ENCODE peak calls at places on chromosomes 7 and 10, in nine cellular contexts. H, L, M, B, Q, V, T, N and O are unnamed samples.

GRCh38 chr7:158494162-158494586 is 93.4 kb downstream of the PTPRN2 start:
- DNase-seq in H (no peak), L (no peak), M (peak), B (no peak), Q (no peak), V (no peak), T (no peak), N (no peak), O (no peak)

GRCh38 chr10:117261501-117261900 is 20.6 kb downstream of the SLC18A2 start:
- DNase-seq in H (no peak), L (no peak), M (no peak), B (no peak), Q (no peak), V (no peak), T (no peak), N (no peak), O (no peak)

GRCh38 chr10:132054564-132054963 is 11.2 kb upstream of the JAKMIP3 start:
- DNase-seq in H (no peak), L (no peak), M (peak), B (peak), Q (no peak), V (no peak), T (peak), N (no peak), O (no peak)

GRCh38 chr10:12144538-12144937 is 15.1 kb downstream of the SEC61A2 start:
- DNase-seq in H (no peak), L (no peak), M (no peak), B (no peak), Q (no peak), V (no peak), T (no peak), N (no peak), O (no peak)

GRCh38 chr7:28754027-28754426 is 204.1 kb downstream of the TRIL start:
- DNase-seq in H (no peak), L (peak), M (peak), B (no peak), Q (no peak), V (peak), T (no peak), N (no peak), O (no peak)

GRCh38 chr10:11750420-11750819 is 8.2 kb downstream of the ECHDC3 start:
- DNase-seq in H (no peak), L (no peak), M (no peak), B (no peak), Q (no peak), V (no peak), T (no peak), N (no peak), O (no peak)

GRCh38 chr10:72068901-72069446 is 19.4 kb downstream of the SPOCK2 start:
- DNase-seq in H (no peak), L (no peak), M (no peak), B (peak), Q (no peak), V (no peak), T (no peak), N (no peak), O (no peak)

GRCh38 chr7:80833289-80834104 is 85.4 kb downstream of the SEMA3C start:
- DNase-seq in H (no peak), L (no peak), M (no peak), B (no peak), Q (no peak), V (peak), T (no peak), N (no peak), O (no peak)

GRCh38 chr7:159149488-159149887 is 4.8 kb upstream of the VIPR2 start:
- DNase-seq in H (no peak), L (no peak), M (no peak), B (no peak), Q (no peak), V (no peak), T (no peak), N (no peak), O (no peak)

GRCh38 chr7:128404826-128405344 is 4.9 kb downstream of the IMPDH1 start:
- DNase-seq in H (no peak), L (no peak), M (no peak), B (no peak), Q (no peak), V (peak), T (no peak), N (no peak), O (no peak)

GRCh38 chr7:107122483-107122882 is 46.3 kb upstream of the HBP1 start:
- DNase-seq in H (no peak), L (no peak), M (no peak), B (no peak), Q (no peak), V (peak), T (no peak), N (no peak), O (no peak)

GRCh38 chr7:137032436-137032835 is 164.0 kb downstream of the CHRM2 start:
- DNase-seq in H (no peak), L (no peak), M (no peak), B (no peak), Q (no peak), V (peak), T (no peak), N (no peak), O (no peak)

GRCh38 chr7:7449055-7449454 is 86.6 kb downstream of the COL28A1 start:
- DNase-seq in H (no peak), L (no peak), M (no peak), B (no peak), Q (no peak), V (no peak), T (no peak), N (no peak), O (no peak)

GRCh38 chr7:35267372-35267771 is 13.5 kb upstream of the TBX20 start:
- DNase-seq in H (no peak), L (no peak), M (no peak), B (no peak), Q (no peak), V (no peak), T (no peak), N (no peak), O (no peak)

GRCh38 chr10:89351402-89352038 is 23.7 kb downstream of the IFIT3 start:
- DNase-seq in H (no peak), L (no peak), M (no peak), B (no peak), Q (no peak), V (peak), T (no peak), N (no peak), O (no peak)

GRCh38 chr7:103821105-103821504 is 168.4 kb downstream of the RELN start:
- DNase-seq in H (no peak), L (no peak), M (no peak), B (no peak), Q (no peak), V (no peak), T (no peak), N (no peak), O (no peak)

GRCh38 chr10:111430070-111430469 is 353.2 kb downstream of the ADRA2A start:
- DNase-seq in H (no peak), L (peak), M (no peak), B (no peak), Q (no peak), V (no peak), T (no peak), N (no peak), O (no peak)

GRCh38 chr7:96675548-96675947 is 34.1 kb downstream of the SEM1 start:
- DNase-seq in H (no peak), L (no peak), M (no peak), B (no peak), Q (no peak), V (no peak), T (no peak), N (no peak), O (no peak)

DNA sequence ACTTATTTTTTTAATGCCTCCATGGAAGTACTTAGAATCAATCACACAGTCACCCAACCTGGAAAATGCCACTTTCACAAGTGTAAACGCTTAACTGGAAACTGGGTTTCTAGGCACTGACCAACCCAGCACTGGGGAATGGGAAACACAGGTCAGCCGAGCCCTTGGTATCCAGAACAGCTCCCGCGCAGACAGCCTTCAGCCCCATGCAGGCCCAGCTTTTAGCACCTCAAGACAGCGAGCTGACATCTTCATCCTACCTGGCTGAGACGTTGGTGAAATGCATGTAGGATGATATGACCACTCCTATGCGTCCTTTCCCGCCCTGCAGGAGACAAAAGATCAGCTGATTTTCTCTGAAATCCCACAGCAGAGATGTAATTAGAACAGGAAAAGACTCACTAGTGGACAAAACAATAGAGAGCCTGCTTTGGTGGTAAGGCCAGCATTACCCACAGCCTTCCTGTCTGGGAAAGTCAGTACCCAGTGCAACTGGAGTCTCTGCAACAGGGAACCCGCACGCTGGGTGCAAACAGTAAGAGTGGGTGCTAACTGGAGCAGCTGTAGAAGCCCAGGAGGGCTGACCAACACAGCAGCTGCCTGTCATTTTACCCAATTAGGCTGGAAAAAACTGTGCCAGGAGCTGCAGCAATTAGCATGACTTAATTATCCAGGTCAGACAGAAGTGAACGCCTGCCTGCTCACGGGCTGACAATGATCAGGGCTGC is 153.7 kb downstream of the TNS3 start:
- DNase-seq in H (no peak), L (no peak), M (no peak), B (no peak), Q (no peak), V (no peak), T (no peak), N (no peak), O (peak)
- H3K27ac ChIP-seq in H (no peak), L (peak), M (no peak), B (no peak), Q (no peak), V (no peak), T (no peak), N (no peak), O (no peak)

GRCh38 chr7:108164946-108165345 is 34.8 kb upstream of the LAMB4 start:
- DNase-seq in H (no peak), L (no peak), M (no peak), B (no peak), Q (no peak), V (no peak), T (no peak), N (no peak), O (no peak)
- TF ChIP-seq CTCF in H (no peak), L (no peak), M (peak), B (no peak), Q (no peak), V (no peak), T (peak), N (no peak), O (no peak)

GRCh38 chr7:98283127-98283886 is 1.8 kb downstream of the BRI3 start:
- DNase-seq in H (peak), L (peak), M (no peak), B (peak), Q (peak), V (peak), T (no peak), N (peak), O (no peak)
- H3K27ac ChIP-seq in H (peak), L (peak), M (no peak), B (peak), Q (peak), V (peak), T (no peak), N (peak), O (peak)

GRCh38 chr10:123145542-123146012 is 2.4 kb upstream of the HMX2 start:
- DNase-seq in H (no peak), L (no peak), M (no peak), B (no peak), Q (no peak), V (no peak), T (no peak), N (no peak), O (no peak)

GRCh38 chr10:123143162-123143824 is 4.6 kb upstream of the HMX2 start:
- DNase-seq in H (no peak), L (no peak), M (peak), B (no peak), Q (no peak), V (no peak), T (no peak), N (no peak), O (no peak)

GRCh38 chr10:123146013-123146891 is 1.7 kb upstream of the HMX2 start:
- DNase-seq in H (no peak), L (no peak), M (peak), B (no peak), Q (no peak), V (no peak), T (no peak), N (no peak), O (no peak)

GRCh38 chr10:123143825-123144168 is 4.1 kb upstream of the HMX2 start:
- DNase-seq in H (no peak), L (no peak), M (no peak), B (no peak), Q (no peak), V (no peak), T (no peak), N (no peak), O (no peak)

GRCh38 chr10:123144697-123145541 is 3.0 kb upstream of the HMX2 start:
- DNase-seq in H (no peak), L (no peak), M (peak), B (no peak), Q (no peak), V (no peak), T (peak), N (no peak), O (no peak)
- TF ChIP-seq CTCF in H (no peak), L (no peak), M (peak), B (no peak), Q (no peak), V (no peak), T (peak), N (no peak), O (no peak)

DNA sequence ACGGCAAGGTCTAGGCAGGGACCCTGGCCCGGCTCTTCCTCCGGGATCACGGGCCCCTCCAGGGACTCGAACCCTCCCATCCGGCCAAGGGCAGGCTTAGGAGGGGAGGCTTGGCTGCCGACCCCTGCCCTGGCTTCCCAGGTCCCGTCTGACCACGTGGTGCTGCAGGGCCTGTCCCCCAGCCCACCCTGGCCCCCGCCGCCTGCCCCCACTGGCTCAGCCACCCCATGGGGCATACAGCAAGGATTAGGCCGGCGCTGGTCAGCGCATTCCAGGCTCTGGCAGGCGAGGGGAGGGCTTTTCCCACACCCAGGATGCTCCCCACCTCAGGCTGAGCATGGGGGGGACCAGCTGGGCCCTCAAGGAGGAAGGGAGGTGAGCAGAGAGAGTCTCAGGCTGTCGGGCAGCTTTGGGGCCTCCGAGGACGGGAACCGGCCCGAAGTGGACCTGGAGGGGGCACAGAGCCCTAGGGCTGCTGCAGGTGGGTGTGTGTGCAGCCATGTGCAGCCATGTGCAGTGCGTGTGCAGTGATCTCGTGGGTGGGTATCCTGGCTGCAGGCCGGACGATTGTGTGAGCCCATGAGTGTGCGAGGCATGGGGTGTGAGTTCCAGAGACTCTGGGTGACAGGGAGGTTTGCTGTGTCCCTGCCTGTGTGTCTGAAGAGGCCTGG is 713 bp upstream of the GRIFIN start:
- DNase-seq in H (no peak), L (no peak), M (peak), B (no peak), Q (no peak), V (no peak), T (no peak), N (no peak), O (no peak)
- H3K27ac ChIP-seq in H (no peak), L (no peak), M (no peak), B (no peak), Q (no peak), V (no peak), T (no peak), N (no peak), O (no peak)

GRCh38 chr10:112446855-112447691 is at the start of the genes VTI1A and ZDHHC6:
- DNase-seq in H (peak), L (peak), M (peak), B (peak), Q (peak), V (peak), T (peak), N (peak), O (peak)
- TF ChIP-seq CTCF in H (peak), L (no peak), M (no peak), B (no peak), Q (no peak), V (peak), T (no peak), N (peak), O (no peak)

GRCh38 chr7:55532150-55532917 is 40.0 kb downstream of the VOPP1 start:
- DNase-seq in H (no peak), L (no peak), M (no peak), B (no peak), Q (no peak), V (no peak), T (no peak), N (no peak), O (no peak)
- H3K27ac ChIP-seq in H (peak), L (peak), M (no peak), B (peak), Q (peak), V (no peak), T (no peak), N (peak), O (peak)